ENCODE peak calls at places on chromosomes 7 and 10, in seven cellular contexts. Q is A549, W is Panc1, J is HFFc6, X is pancreas, B is GM12864, V is body of pancreas. R is an unnamed sample.

GRCh38 chr7:55770778-55771177 is 91.8 kb downstream of the SEPTIN14 start:
- DNase-seq in B (no peak), W (no peak), J (no peak), Q (no peak), V (no peak), X (no peak), R (no peak)

GRCh38 chr7:2567663-2568238 is 9.0 kb downstream of the IQCE start:
- DNase-seq in B (no peak), V (no peak), W (no peak), J (peak; percentile 43), Q (no peak), X (no peak), R (no peak)

GRCh38 chr10:3071405-3072198 is 4.3 kb downstream of the PFKP start:
- DNase-seq in V (no peak), W (peak; percentile 85), Q (peak; percentile 95), X (no peak), B (no peak), J (peak; percentile 83), R (no peak)

GRCh38 chr10:125087191-125087896 is 73.0 kb downstream of the CTBP2 start:
- DNase-seq in Q (no peak), W (no peak), B (no peak), V (peak; percentile 11), X (no peak), J (no peak), R (no peak)

GRCh38 chr10:50937230-50937907 is 51.9 kb upstream of the A1CF start:
- DNase-seq in X (no peak), V (no peak), W (peak; percentile 27), B (no peak), J (peak; percentile 50), Q (peak; percentile 8), R (no peak)

GRCh38 chr7:101691822-101692384 is 62.8 kb upstream of the MYL10 start:
- DNase-seq in Q (no peak), W (no peak), J (no peak), X (peak; percentile 17), V (no peak), B (no peak), R (peak; percentile 62)

GRCh38 chr10:34001831-34002230 is 667.4 kb upstream of the NRP1 start:
- DNase-seq in X (no peak), W (no peak), B (no peak), J (no peak), V (no peak), Q (no peak), R (no peak)

GRCh38 chr7:110347091-110347490 is 743.8 kb upstream of the LRRN3 start:
- DNase-seq in V (no peak), Q (no peak), X (no peak), B (no peak), J (no peak), W (no peak), R (no peak)

GRCh38 chr7:22442187-22442886 is 57.7 kb downstream of the STEAP1B start:
- DNase-seq in X (peak; percentile 21), Q (no peak), V (no peak), J (no peak), W (no peak), B (no peak), R (no peak)

GRCh38 chr7:10484767-10485166 is 488.9 kb upstream of the PHF14 start:
- DNase-seq in X (no peak), Q (no peak), J (no peak), B (no peak), V (no peak), W (no peak), R (no peak)

GRCh38 chr7:28332031-28332430 is 80.3 kb upstream of the CREB5 start:
- DNase-seq in J (no peak), B (no peak), W (no peak), X (no peak), V (no peak), Q (no peak), R (no peak)

GRCh38 chr7:22782616-22783232 is 39.9 kb downstream of the TOMM7 start:
- DNase-seq in J (peak; percentile 42), B (peak; percentile 30), V (peak; percentile 73), X (peak; percentile 66), Q (peak; percentile 73), W (peak; percentile 53), R (peak; percentile 83)

GRCh38 chr7:135349746-135350145 is 116.1 kb downstream of the STRA8 start:
- DNase-seq in J (peak; percentile 17), B (no peak), Q (no peak), V (no peak), X (no peak), W (no peak), R (no peak)

GRCh38 chr7:112400141-112400540 is 50.1 kb upstream of the IFRD1 start:
- DNase-seq in W (no peak), J (peak; percentile 64), B (no peak), V (no peak), X (no peak), Q (no peak), R (no peak)

GRCh38 chr10:13115832-13116793 is 16.1 kb downstream of the OPTN start:
- DNase-seq in V (no peak), J (no peak), Q (no peak), W (no peak), B (no peak), X (no peak), R (peak; percentile 23)

GRCh38 chr10:13118784-13119133 is 18.8 kb downstream of the OPTN start:
- DNase-seq in Q (no peak), B (no peak), X (no peak), J (no peak), W (no peak), V (no peak), R (no peak)

GRCh38 chr10:13110908-13111307 is 10.9 kb downstream of the OPTN start:
- DNase-seq in B (no peak), W (no peak), Q (no peak), J (no peak), X (no peak), V (no peak), R (no peak)

GRCh38 chr10:13117842-13118783 is 18.1 kb downstream of the OPTN start:
- DNase-seq in V (no peak), X (no peak), W (no peak), B (no peak), J (no peak), Q (no peak), R (no peak)

GRCh38 chr10:13113544-13113943 is 13.6 kb downstream of the OPTN start:
- DNase-seq in B (no peak), Q (no peak), J (no peak), X (no peak), W (no peak), V (no peak), R (no peak)
- TF ChIP-seq CTCF in B (no peak), Q (no peak), J (no peak), X (no peak), W (no peak), V (no peak), R (no peak)

GRCh38 chr7:29946428-29947186 is 43.0 kb downstream of the SCRN1 start:
- DNase-seq in Q (peak; percentile 12), X (peak; percentile 60), W (no peak), J (peak; percentile 11), B (no peak), V (peak; percentile 59), R (no peak)
- TF ChIP-seq CTCF in Q (peak; percentile 25), X (peak; percentile 18), W (peak; percentile 70), J (peak; percentile 66), B (peak; percentile 40), V (peak; percentile 62), R (no peak)

GRCh38 chr10:122128357-122128756 is 139.4 kb downstream of the TACC2 start:
- DNase-seq in W (no peak), Q (no peak), V (no peak), B (no peak), X (no peak), J (no peak), R (no peak)
- TF ChIP-seq CTCF in W (no peak), Q (no peak), V (no peak), B (no peak), X (no peak), J (no peak), R (no peak)

GRCh38 chr7:140640727-140641531 is at the start of gene DENND2A:
- DNase-seq in V (peak; percentile 47), B (no peak), W (no peak), J (no peak), Q (no peak), X (peak; percentile 40), R (peak; percentile 57)
- TF ChIP-seq CTCF in V (no peak), B (no peak), W (no peak), J (no peak), Q (no peak), X (no peak), R (no peak)

GRCh38 chr7:128837521-128837921 is 7.3 kb downstream of the FLNC start:
- DNase-seq in X (no peak), J (no peak), B (no peak), V (no peak), W (no peak), Q (no peak), R (no peak)
- TF ChIP-seq CTCF in X (no peak), J (no peak), B (no peak), V (no peak), W (no peak), Q (no peak), R (no peak)

DNA sequence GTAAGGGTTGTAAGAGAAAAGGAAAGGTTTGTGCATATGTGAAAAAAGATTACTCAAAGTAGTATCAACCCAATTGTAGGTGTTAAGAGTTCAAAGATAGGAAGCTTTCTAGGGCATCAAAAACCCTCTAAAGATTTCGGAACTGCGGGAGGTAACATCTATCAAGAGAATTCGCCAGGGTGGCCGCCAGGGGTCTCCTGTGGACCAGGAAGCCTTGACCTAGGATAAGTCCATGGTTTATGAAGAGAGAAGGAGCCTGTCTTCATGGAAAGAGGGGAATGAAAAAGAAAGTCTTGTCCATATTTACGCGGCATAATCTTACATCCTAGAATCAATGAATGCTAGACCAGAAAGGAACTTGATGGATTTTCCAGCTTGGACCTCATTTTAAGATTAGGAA is 140.7 kb upstream of the CALCR start:
- DNase-seq in V (peak; percentile 51), W (peak; percentile 12), Q (peak; percentile 43), X (peak; percentile 54), B (peak; percentile 4), J (peak; percentile 9), R (peak; percentile 6)
- TF ChIP-seq CTCF in V (peak; percentile 55), W (peak; percentile 82), Q (peak; percentile 87), X (no peak), B (peak; percentile 65), J (peak; percentile 80), R (no peak)

DNA sequence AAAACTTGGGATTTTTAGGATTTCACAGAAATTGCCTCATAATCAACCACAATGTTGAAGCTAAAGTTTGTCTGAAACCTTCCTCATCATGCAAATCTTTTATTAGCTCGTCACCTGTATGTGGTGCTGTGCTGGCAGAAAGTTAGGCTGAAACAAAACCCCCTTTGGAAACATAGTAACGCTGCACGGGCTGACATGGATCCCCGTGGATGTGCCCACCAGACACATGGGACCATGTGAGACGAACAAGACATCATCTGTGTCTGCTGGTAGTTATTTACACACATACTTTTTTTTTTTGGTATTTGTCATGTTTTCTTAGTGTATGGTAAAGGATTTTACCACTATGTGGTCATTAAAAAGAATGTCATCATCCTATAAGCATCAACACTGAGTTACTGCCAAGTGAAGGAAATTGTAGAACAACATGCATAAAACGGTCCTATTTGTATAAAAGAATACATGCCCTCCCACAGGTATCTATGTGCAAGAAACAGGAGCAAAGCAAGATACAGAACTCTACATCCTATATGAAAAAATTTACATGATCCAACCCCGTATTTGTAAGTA is 113.5 kb upstream of the AFAP1L2 start:
- DNase-seq in V (no peak), Q (no peak), B (no peak), W (no peak), X (no peak), J (no peak), R (no peak)
- TF ChIP-seq CTCF in V (no peak), Q (no peak), B (no peak), W (no peak), X (no peak), J (no peak), R (no peak)

R was measured in GM20000.